ENCODE peak calls at places on chromosomes 7 and 10, in six cellular contexts. E is small intestine, L is heart left ventricle, H is tibial artery, Y is stomach, S is tibial nerve. B is an unnamed sample. For H3K9me3, the result is how much of the 10 kb centered on the place peaks cover.

GRCh38 chr10:75043256-75044121 is 68.0 kb upstream of the SAMD8 start:
- DNase-seq in E (no peak), Y (no peak), S (no peak), L (no peak), H (no peak), B (no peak)

GRCh38 chr10:58266003-58266825 is 1.5 kb downstream of the IPMK start:
- DNase-seq in L (no peak), E (peak), S (no peak), Y (no peak), H (no peak), B (no peak)

GRCh38 chr7:132773527-132773956 is 197.3 kb upstream of the PLXNA4 start:
- DNase-seq in Y (no peak), H (no peak), L (no peak), S (no peak), E (no peak), B (no peak)

GRCh38 chr7:96332325-96332724 is 10.4 kb upstream of the SLC25A13 start:
- DNase-seq in S (no peak), L (no peak), H (no peak), E (no peak), Y (no peak), B (no peak)

GRCh38 chr10:125538947-125539649 is 143.9 kb downstream of the TEX36 start:
- DNase-seq in L (peak), Y (peak), E (peak), H (no peak), S (no peak), B (no peak)

GRCh38 chr7:14504134-14504533 is 398.4 kb downstream of the DGKB start:
- DNase-seq in S (no peak), E (no peak), Y (no peak), L (no peak), H (no peak), B (no peak)

GRCh38 chr7:133134810-133135209 is 52.9 kb upstream of the CHCHD3 start:
- DNase-seq in Y (no peak), H (no peak), S (no peak), E (no peak), L (no peak), B (no peak)

GRCh38 chr7:84362828-84363227 is 168.2 kb upstream of the SEMA3A start:
- DNase-seq in Y (no peak), H (no peak), S (no peak), E (no peak), L (no peak), B (no peak)

DNA sequence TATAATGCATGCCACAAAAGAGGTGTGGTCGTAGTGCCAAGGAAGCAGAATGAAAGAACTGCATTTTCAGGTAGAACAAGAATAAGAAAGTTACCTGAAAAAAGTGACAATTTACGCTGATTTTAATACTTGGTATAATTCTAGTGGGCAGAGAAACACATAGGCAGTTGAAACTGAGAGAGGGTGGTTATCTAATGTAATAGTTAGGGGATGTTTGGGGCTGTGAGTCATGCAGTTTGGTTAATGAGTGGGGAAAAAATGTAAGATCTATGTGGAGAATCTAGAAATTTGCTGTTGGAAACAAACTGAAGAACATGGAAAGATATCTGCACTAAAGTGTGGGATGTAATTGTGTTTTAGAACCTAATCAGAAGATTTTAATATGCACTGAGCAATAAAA is 33.7 kb downstream of the ZNF37A start:
- DNase-seq in H (no peak), L (no peak), Y (no peak), S (no peak), E (no peak), B (no peak)
- H3K9me3 ChIP-seq in H (half or more), L (half or more), Y (half or more), S (half or more), E (under half), B (under half)

DNA sequence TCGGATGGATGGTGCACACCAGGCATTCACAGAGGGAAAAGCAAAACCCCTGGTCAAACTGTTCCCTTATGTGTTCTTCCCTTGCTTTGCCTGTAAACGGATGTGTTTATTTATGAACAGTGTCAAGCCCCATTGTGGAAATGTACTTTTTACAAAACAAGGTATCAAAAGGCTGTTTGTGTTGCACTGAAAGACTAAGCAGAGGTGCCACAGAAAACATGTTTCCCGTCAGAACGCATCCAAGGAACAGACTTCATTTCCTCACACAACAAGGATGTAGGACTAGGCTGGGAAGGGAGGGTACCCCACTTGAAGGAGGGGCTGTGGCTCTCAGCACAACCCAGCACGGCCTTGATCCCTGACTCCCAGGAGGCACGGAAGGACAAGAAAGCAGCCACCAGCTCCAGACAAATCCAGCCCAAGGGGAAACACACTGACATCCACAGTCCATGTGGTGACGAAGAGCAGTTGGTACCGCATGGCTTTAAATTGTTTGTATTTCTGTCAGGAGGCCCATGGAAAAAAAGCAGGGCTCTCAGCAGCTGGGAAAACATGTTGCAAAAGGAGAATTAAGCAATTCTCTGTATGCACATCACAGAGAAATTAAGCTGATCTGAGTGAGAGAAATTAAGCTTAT is 85.6 kb downstream of the RNF216 start:
- DNase-seq in S (peak), H (peak), L (peak), E (no peak), Y (no peak), B (no peak)
- H3K4me3 ChIP-seq in S (no peak), H (peak), L (no peak), E (no peak), Y (peak), B (no peak)

GRCh38 chr7:157828881-157829280 is 492.1 kb downstream of the DNAJB6 start:
- DNase-seq in Y (no peak), H (no peak), L (no peak), S (peak), E (no peak), B (no peak)

GRCh38 chr7:157827863-157828160 is 491.0 kb downstream of the DNAJB6 start:
- DNase-seq in H (no peak), Y (no peak), E (no peak), S (no peak), L (no peak), B (no peak)

GRCh38 chr7:157830331-157830730 is 493.5 kb downstream of the DNAJB6 start:
- DNase-seq in S (peak), Y (no peak), H (no peak), L (no peak), E (no peak), B (no peak)

GRCh38 chr7:157828190-157828589 is 491.4 kb downstream of the DNAJB6 start:
- DNase-seq in S (peak), E (no peak), L (no peak), Y (no peak), H (no peak), B (no peak)

GRCh38 chr7:157829491-157829890 is 492.7 kb downstream of the DNAJB6 start:
- DNase-seq in E (no peak), H (no peak), S (no peak), Y (no peak), L (no peak), B (no peak)
- H3K9me3 ChIP-seq in E (under half), H (under half), S (under half), Y (under half), L (under half), B (under half)

GRCh38 chr7:1674161-1675035 is 4.3 kb downstream of the ELFN1 start:
- DNase-seq in S (peak), Y (no peak), H (peak), L (no peak), E (no peak), B (no peak)
- H3K4me3 ChIP-seq in S (no peak), Y (no peak), H (no peak), L (no peak), E (no peak), B (no peak)

DNA sequence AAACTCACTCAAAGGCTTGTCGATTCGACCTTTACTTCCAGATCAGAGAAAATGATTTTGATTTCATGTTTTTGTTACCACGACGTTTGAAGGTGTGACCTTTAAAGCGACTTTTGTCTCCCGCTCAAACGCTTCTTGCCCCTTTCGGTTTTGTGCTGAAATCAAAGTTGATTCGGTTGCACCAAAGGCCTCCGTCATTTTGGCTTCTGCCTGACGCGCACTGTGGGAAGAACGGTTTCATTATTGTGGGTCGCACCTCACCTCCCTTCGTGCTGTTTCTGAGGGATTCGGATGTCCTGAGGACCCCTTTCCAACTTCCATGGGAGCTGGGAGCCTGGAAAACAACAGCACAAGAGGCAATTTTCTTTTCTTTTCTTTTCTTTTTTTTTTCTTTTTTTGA is 176.9 kb downstream of the DNAJB6 start:
- DNase-seq in S (no peak), E (no peak), H (no peak), L (no peak), Y (peak), B (no peak)
- H3K9me3 ChIP-seq in S (under half), E (under half), H (under half), L (under half), Y (under half), B (under half)

DNA sequence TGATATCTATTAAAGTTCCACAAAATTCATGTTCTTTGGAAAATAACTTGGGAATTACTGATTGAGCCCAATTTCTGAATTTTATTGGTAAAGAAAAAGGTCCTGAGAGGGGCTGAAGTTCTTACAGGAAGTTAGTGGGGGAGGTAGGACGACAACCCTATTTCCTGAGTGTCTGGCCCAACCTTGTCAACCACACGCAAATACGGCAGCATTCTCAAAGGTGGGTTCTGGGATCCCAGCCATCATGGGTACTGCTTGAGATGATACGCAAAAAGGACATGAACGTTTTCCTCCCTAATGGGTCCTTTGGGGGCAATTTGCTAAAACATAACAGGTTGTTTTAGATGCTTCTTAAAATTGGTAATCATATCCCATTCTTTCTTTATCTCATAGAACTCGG is 2.7 kb upstream of the PDCD4 start:
- DNase-seq in E (peak), S (no peak), Y (no peak), H (no peak), L (no peak), B (no peak)
- H3K4me3 ChIP-seq in E (no peak), S (no peak), Y (no peak), H (no peak), L (no peak), B (no peak)

GRCh38 chr10:10078476-10078875 is 939.2 kb upstream of the CELF2 start:
- DNase-seq in S (no peak), L (no peak), H (no peak), E (no peak), Y (no peak), B (no peak)
- H3K9me3 ChIP-seq in S (under half), L (under half), H (under half), E (under half), Y (under half), B (under half)